ENCODE peak calls at places on chromosomes 16 and 17, in six cellular contexts. W is mammary epithelial cell, A is ovary, M is brain microvascular endothelial cell, O is esophagus squamous epithelium, V is left lung. U is an unnamed sample.
A peak's percentile ranks its signal among the peaks of the same experiment; 100 is the strongest.

GRCh38 chr17:5557485-5557884 is 26.8 kb downstream of the NLRP1 start:
- DNase-seq in W (peak; percentile 69), A (no peak), M (peak; percentile 16), O (no peak), V (no peak), U (no peak)

GRCh38 chr16:87445486-87445885 is 47.3 kb downstream of the ZCCHC14 start:
- DNase-seq in W (no peak), A (peak; percentile 33), M (no peak), O (no peak), V (no peak), U (peak; percentile 69)

GRCh38 chr16:84976644-84977400 is 34.5 kb downstream of the ZDHHC7 start:
- DNase-seq in W (no peak), A (no peak), M (no peak), O (no peak), V (peak; percentile 67), U (peak; percentile 86)

GRCh38 chr17:18967806-18968744 is 16.1 kb downstream of the SLC5A10 start:
- DNase-seq in W (peak; percentile 55), A (no peak), M (no peak), O (no peak), V (no peak), U (no peak)

GRCh38 chr16:726438-727290 is at the start of the genes CCDC78 and HAGHL:
- DNase-seq in W (no peak), A (peak; percentile 59), M (no peak), O (no peak), V (peak; percentile 91), U (no peak)

GRCh38 chr17:69607162-69607834 is 192.8 kb downstream of the MAP2K6 start:
- DNase-seq in W (peak; percentile 75), A (peak; percentile 81), M (peak; percentile 79), O (no peak), V (peak; percentile 71), U (peak; percentile 67)

GRCh38 chr16:49687603-49688002 is 168.3 kb downstream of the ZNF423 start:
- DNase-seq in W (no peak), A (no peak), M (no peak), O (no peak), V (no peak), U (no peak)

GRCh38 chr16:2924901-2925820 is 13.4 kb downstream of the FLYWCH1 start:
- DNase-seq in W (peak; percentile 78), A (no peak), M (no peak), O (no peak), V (no peak), U (no peak)

GRCh38 chr17:9887521-9887920 is 17.6 kb downstream of the RCVRN start:
- DNase-seq in W (no peak), A (no peak), M (no peak), O (no peak), V (no peak), U (no peak)

GRCh38 chr16:70395345-70395901 is 43.5 kb downstream of the ST3GAL2 start:
- DNase-seq in W (peak; percentile 21), A (peak; percentile 55), M (peak; percentile 15), O (no peak), V (peak; percentile 95), U (peak; percentile 71)

GRCh38 chr16:84597518-84598390 is 20.1 kb downstream of the COTL1 start:
- DNase-seq in W (no peak), A (no peak), M (no peak), O (no peak), V (no peak), U (peak; percentile 48)

GRCh38 chr16:14511798-14512131 is 118.3 kb downstream of the PARN start:
- DNase-seq in W (peak; percentile 29), A (no peak), M (no peak), O (no peak), V (no peak), U (no peak)

GRCh38 chr16:89315791-89316581 is 98.5 kb downstream of the ZNF778 start:
- DNase-seq in W (peak; percentile 95), A (no peak), M (peak; percentile 89), O (no peak), V (peak; percentile 59), U (peak; percentile 72)

GRCh38 chr17:65519471-65519870 is 42.0 kb downstream of the AXIN2 start:
- DNase-seq in W (no peak), A (no peak), M (no peak), O (no peak), V (no peak), U (no peak)

GRCh38 chr17:21387616-21388015 is 11.5 kb downstream of the KCNJ12 start:
- DNase-seq in W (no peak), A (no peak), M (no peak), O (no peak), V (no peak), U (no peak)

GRCh38 chr16:15608398-15609285 is 34.3 kb downstream of the MARF1 start:
- DNase-seq in W (no peak), A (no peak), M (no peak), O (no peak), V (peak; percentile 20), U (no peak)

GRCh38 chr17:76737676-76738467 is at the start of gene MFSD11:
- DNase-seq in W (peak; percentile 94), A (peak; percentile 96), M (peak; percentile 85), O (no peak), V (peak; percentile 98), U (peak; percentile 100)

GRCh38 chr16:86354641-86355040 is 155.7 kb upstream of the FOXF1 start:
- DNase-seq in W (no peak), A (no peak), M (peak; percentile 37), O (no peak), V (no peak), U (no peak)

GRCh38 chr17:31048780-31049179 is 46.0 kb upstream of the NF1 start:
- DNase-seq in W (peak; percentile 31), A (no peak), M (peak; percentile 1), O (no peak), V (no peak), U (no peak)

GRCh38 chr16:29147710-29148425 is 163.0 kb downstream of the LAT start:
- DNase-seq in W (no peak), A (peak; percentile 37), M (no peak), O (no peak), V (peak; percentile 70), U (no peak)

GRCh38 chr17:61405686-61406542 is 6.3 kb downstream of the TBX2 start:
- DNase-seq in W (no peak), A (peak; percentile 32), M (no peak), O (no peak), V (no peak), U (no peak)

GRCh38 chr17:67546578-67547527 is 169.8 kb downstream of the PITPNC1 start:
- DNase-seq in W (no peak), A (peak; percentile 77), M (peak; percentile 24), O (no peak), V (no peak), U (no peak)

GRCh38 chr17:17800504-17801021 is 36.2 kb downstream of the SREBF1 start:
- DNase-seq in W (no peak), A (no peak), M (no peak), O (no peak), V (no peak), U (no peak)

GRCh38 chr17:56125830-56126819 is 27.1 kb upstream of the ANKFN1 start:
- DNase-seq in W (peak; percentile 17), A (no peak), M (peak; percentile 11), O (no peak), V (no peak), U (peak; percentile 99)

GRCh38 chr17:16314189-16314588 is 39.1 kb downstream of the CENPV start:
- DNase-seq in W (no peak), A (no peak), M (no peak), O (no peak), V (no peak), U (no peak)

GRCh38 chr17:28008526-28008925 is 34.0 kb upstream of the NLK start:
- DNase-seq in W (peak; percentile 60), A (no peak), M (peak; percentile 69), O (no peak), V (no peak), U (peak; percentile 49)

GRCh38 chr16:81821422-81822128 is 42.5 kb downstream of the PLCG2 start:
- DNase-seq in W (no peak), A (no peak), M (peak; percentile 31), O (no peak), V (no peak), U (no peak)
- H3K36me3 ChIP-seq in W (no peaks in the 10 kb centered on the region), A (no peaks in the 10 kb centered on the region), M (no peaks in the 10 kb centered on the region), O (no peaks in the 10 kb centered on the region), V (no peaks in the 10 kb centered on the region), U (no peaks in the 10 kb centered on the region)

GRCh38 chr16:1789643-1790045 is 3.9 kb downstream of the IGFALS start:
- DNase-seq in W (no peak), A (peak; percentile 36), M (no peak), O (no peak), V (no peak), U (no peak)

GRCh38 chr16:1791256-1791942 is 2.1 kb downstream of the IGFALS start:
- DNase-seq in W (no peak), A (peak; percentile 35), M (no peak), O (no peak), V (peak; percentile 80), U (no peak)

GRCh38 chr16:1790261-1790610 is 3.3 kb downstream of the IGFALS start:
- DNase-seq in W (no peak), A (no peak), M (no peak), O (no peak), V (no peak), U (no peak)

GRCh38 chr16:1791943-1792812 is 1.3 kb downstream of the IGFALS start:
- DNase-seq in W (no peak), A (peak; percentile 40), M (no peak), O (no peak), V (peak; percentile 76), U (no peak)

GRCh38 chr16:1790611-1791255 is 2.8 kb downstream of the IGFALS start:
- DNase-seq in W (no peak), A (peak; percentile 37), M (no peak), O (no peak), V (peak; percentile 72), U (no peak)
- H3K36me3 ChIP-seq in W (no peaks in the 10 kb centered on the region), A (no peaks in the 10 kb centered on the region), M (peaks cover 27% of the 10 kb centered on the region), O (peaks cover 8% of the 10 kb centered on the region), V (no peaks in the 10 kb centered on the region), U (peaks cover 58% of the 10 kb centered on the region)

GRCh38 chr16:57022445-57022844 is 33.1 kb downstream of the NLRC5 start:
- DNase-seq in W (no peak), A (no peak), M (no peak), O (no peak), V (no peak), U (no peak)
- H3K36me3 ChIP-seq in W (no peaks in the 10 kb centered on the region), A (no peaks in the 10 kb centered on the region), M (peaks cover 25% of the 10 kb centered on the region), O (peaks cover 24% of the 10 kb centered on the region), V (no peaks in the 10 kb centered on the region), U (peaks cover 81% of the 10 kb centered on the region)

DNA sequence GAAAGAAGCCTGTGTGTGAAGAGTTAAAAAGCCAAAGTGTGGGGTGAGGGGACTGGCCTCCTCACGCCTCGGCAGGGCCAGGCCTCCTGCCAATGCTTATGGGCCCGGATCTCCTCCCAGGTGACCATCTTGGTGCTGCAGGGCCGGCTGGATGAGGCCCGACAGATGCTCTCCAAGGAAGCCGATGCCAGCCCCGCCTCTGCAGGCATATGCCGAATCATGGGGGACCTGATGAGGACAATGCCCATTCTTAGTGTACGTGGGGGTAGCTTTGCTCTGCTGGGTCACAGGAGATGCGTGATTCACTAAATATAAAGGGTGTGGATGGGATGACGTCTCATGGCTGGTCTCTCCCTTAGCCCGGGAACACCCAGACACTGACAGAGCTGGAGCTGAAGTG is 19.5 kb downstream of the NUP85 start:
- DNase-seq in W (no peak), A (no peak), M (no peak), O (no peak), V (no peak), U (no peak)
- H3K36me3 ChIP-seq in W (peaks cover 33% of the 10 kb centered on the region), A (no peaks in the 10 kb centered on the region), M (peaks cover 41% of the 10 kb centered on the region), O (peaks cover 15% of the 10 kb centered on the region), V (no peaks in the 10 kb centered on the region), U (peaks cover 96% of the 10 kb centered on the region)

U was measured in SJSA1.